ENCODE peak calls at places on chromosomes 16 and 17, in six cellular contexts. V is NCI-H2171; I is cortex of kidney; X is ascending aorta; Q is H54; S is stimulated activated CD8-positive, alpha-beta memory T cell treated with anti-CD3 and anti-CD28 coated beads, Interleukin-7, amount 100 ng/mL, for 1 hour. M is an unnamed sample.

GRCh38 chr17:61567045-61567802 is 23.8 kb downstream of the NACA2 start:
- DNase-seq in V (no peak), I (no peak), X (no peak), Q (no peak), S (no peak), M (no peak)

GRCh38 chr17:38919316-38920078 is 5.9 kb upstream of the LASP1NB start:
- DNase-seq in V (no peak), I (no peak), X (peak), Q (no peak), S (no peak), M (no peak)

GRCh38 chr16:22264786-22265185 is 32.4 kb upstream of the POLR3E start:
- DNase-seq in V (no peak), I (no peak), X (no peak), Q (no peak), S (no peak), M (no peak)

GRCh38 chr17:76558210-76559095 is 18.6 kb downstream of the PRCD start:
- DNase-seq in V (no peak), I (no peak), X (no peak), Q (no peak), S (no peak), M (peak)

GRCh38 chr17:57097832-57098421 is 12.9 kb downstream of the AKAP1 start:
- DNase-seq in V (no peak), I (no peak), X (peak), Q (peak), S (no peak), M (peak)

GRCh38 chr16:75064403-75065148 is 52.0 kb downstream of the LDHD start:
- DNase-seq in V (no peak), I (no peak), X (no peak), Q (no peak), S (no peak), M (no peak)

GRCh38 chr16:17345043-17345442 is 125.7 kb downstream of the XYLT1 start:
- DNase-seq in V (no peak), I (no peak), X (peak), Q (no peak), S (no peak), M (no peak)

GRCh38 chr16:83924686-83925085 is 25.8 kb downstream of the MLYCD start:
- DNase-seq in V (no peak), I (no peak), X (no peak), Q (no peak), S (no peak), M (no peak)

GRCh38 chr16:51053805-51054204 is 97.3 kb downstream of the SALL1 start:
- DNase-seq in V (no peak), I (no peak), X (no peak), Q (no peak), S (no peak), M (no peak)

GRCh38 chr17:17401271-17401781 is 75.5 kb upstream of the MED9 start:
- DNase-seq in V (no peak), I (no peak), X (no peak), Q (peak), S (no peak), M (peak)

GRCh38 chr16:73565263-73565662 is 517.3 kb upstream of the ZFHX3 start:
- DNase-seq in V (no peak), I (no peak), X (no peak), Q (no peak), S (no peak), M (no peak)

GRCh38 chr17:60545465-60546191 is 19.6 kb upstream of the APPBP2 start:
- DNase-seq in V (no peak), I (no peak), X (no peak), Q (no peak), S (no peak), M (no peak)

GRCh38 chr16:62625291-62625690 is 589.1 kb upstream of the CDH8 start:
- DNase-seq in V (no peak), I (no peak), X (no peak), Q (no peak), S (no peak), M (no peak)

GRCh38 chr17:31226373-31226772 is 70.7 kb downstream of the OMG start:
- DNase-seq in V (no peak), I (no peak), X (no peak), Q (no peak), S (no peak), M (no peak)

GRCh38 chr16:51048544-51048943 is 102.5 kb downstream of the SALL1 start:
- DNase-seq in V (no peak), I (no peak), X (no peak), Q (no peak), S (no peak), M (no peak)

GRCh38 chr16:77946834-77947233 is 75.5 kb upstream of the CLEC3A start:
- DNase-seq in V (no peak), I (no peak), X (no peak), Q (no peak), S (no peak), M (peak)

M was measured in mesenchymal stem cell.